ENCODE peak calls at places on chromosomes 16 and 17, in four cellular contexts. One of them, this sample, is unnamed.

GRCh38 chr16:85819711-85820110 is 20.2 kb downstream of the COX4I1 start:
- DNase-seq in A549: peak; percentile 17
- DNase-seq in prostate gland: no peak
- DNase-seq in transverse colon: no peak
- DNase-seq in this sample: no peak

GRCh38 chr16:73337371-73337770 is 289.4 kb upstream of the ZFHX3 start:
- DNase-seq in A549: no peak
- DNase-seq in prostate gland: no peak
- DNase-seq in transverse colon: no peak
- DNase-seq in this sample: no peak

GRCh38 chr16:64638804-64639203 is 483.1 kb downstream of the CDH11 start:
- DNase-seq in A549: no peak
- DNase-seq in prostate gland: no peak
- DNase-seq in transverse colon: no peak
- DNase-seq in this sample: no peak

GRCh38 chr17:68612228-68612922 is 11.2 kb upstream of the FAM20A start:
- DNase-seq in A549: no peak
- DNase-seq in prostate gland: no peak
- DNase-seq in transverse colon: no peak
- DNase-seq in this sample: no peak

GRCh38 chr17:18949566-18949965 is 2.4 kb upstream of the SLC5A10 start:
- DNase-seq in A549: no peak
- DNase-seq in prostate gland: no peak
- DNase-seq in transverse colon: no peak
- DNase-seq in this sample: no peak

GRCh38 chr17:8359769-8360168 is 16.7 kb downstream of the KRABD2 start:
- DNase-seq in A549: no peak
- DNase-seq in prostate gland: no peak
- DNase-seq in transverse colon: no peak
- DNase-seq in this sample: no peak

GRCh38 chr17:78650093-78650715 is 73.0 kb upstream of the DNAH17 start:
- DNase-seq in A549: peak; percentile 37
- DNase-seq in prostate gland: no peak
- DNase-seq in transverse colon: no peak
- DNase-seq in this sample: no peak

GRCh38 chr16:82105107-82105506 is 64.9 kb downstream of the MPHOSPH6 start:
- DNase-seq in A549: no peak
- DNase-seq in prostate gland: no peak
- DNase-seq in transverse colon: no peak
- DNase-seq in this sample: no peak

GRCh38 chr17:60586288-60586974 is 13.6 kb upstream of the PPM1D start:
- DNase-seq in A549: peak; percentile 51
- DNase-seq in prostate gland: no peak
- DNase-seq in transverse colon: no peak
- DNase-seq in this sample: no peak

GRCh38 chr17:50171371-50172071 is 5.7 kb downstream of the SGCA start:
- DNase-seq in A549: no peak
- DNase-seq in prostate gland: no peak
- DNase-seq in transverse colon: no peak
- DNase-seq in this sample: no peak

GRCh38 chr17:82356845-82357355 is 2.1 kb upstream of the TEX19 start:
- DNase-seq in A549: no peak
- DNase-seq in prostate gland: no peak
- DNase-seq in transverse colon: peak; percentile 67
- DNase-seq in this sample: no peak

GRCh38 chr17:21240375-21241055 is 12.7 kb downstream of the NATD1 start:
- DNase-seq in A549: no peak
- DNase-seq in prostate gland: no peak
- DNase-seq in transverse colon: no peak
- DNase-seq in this sample: no peak

GRCh38 chr17:35732806-35733136 is 1.3 kb downstream of the RASL10B start:
- DNase-seq in A549: no peak
- DNase-seq in prostate gland: no peak
- DNase-seq in transverse colon: no peak
- DNase-seq in this sample: no peak

GRCh38 chr17:17515921-17516295 is 19.7 kb upstream of the RASD1 start:
- DNase-seq in A549: no peak
- DNase-seq in prostate gland: no peak
- DNase-seq in transverse colon: no peak
- DNase-seq in this sample: no peak

GRCh38 chr16:57257455-57258070 is 12.5 kb downstream of the ARL2BP start:
- DNase-seq in A549: no peak
- DNase-seq in prostate gland: no peak
- DNase-seq in transverse colon: no peak
- DNase-seq in this sample: peak; percentile 54

GRCh38 chr17:27466376-27466747 is 10.1 kb downstream of the KSR1 start:
- DNase-seq in A549: no peak
- DNase-seq in prostate gland: no peak
- DNase-seq in transverse colon: no peak
- DNase-seq in this sample: no peak

DNA sequence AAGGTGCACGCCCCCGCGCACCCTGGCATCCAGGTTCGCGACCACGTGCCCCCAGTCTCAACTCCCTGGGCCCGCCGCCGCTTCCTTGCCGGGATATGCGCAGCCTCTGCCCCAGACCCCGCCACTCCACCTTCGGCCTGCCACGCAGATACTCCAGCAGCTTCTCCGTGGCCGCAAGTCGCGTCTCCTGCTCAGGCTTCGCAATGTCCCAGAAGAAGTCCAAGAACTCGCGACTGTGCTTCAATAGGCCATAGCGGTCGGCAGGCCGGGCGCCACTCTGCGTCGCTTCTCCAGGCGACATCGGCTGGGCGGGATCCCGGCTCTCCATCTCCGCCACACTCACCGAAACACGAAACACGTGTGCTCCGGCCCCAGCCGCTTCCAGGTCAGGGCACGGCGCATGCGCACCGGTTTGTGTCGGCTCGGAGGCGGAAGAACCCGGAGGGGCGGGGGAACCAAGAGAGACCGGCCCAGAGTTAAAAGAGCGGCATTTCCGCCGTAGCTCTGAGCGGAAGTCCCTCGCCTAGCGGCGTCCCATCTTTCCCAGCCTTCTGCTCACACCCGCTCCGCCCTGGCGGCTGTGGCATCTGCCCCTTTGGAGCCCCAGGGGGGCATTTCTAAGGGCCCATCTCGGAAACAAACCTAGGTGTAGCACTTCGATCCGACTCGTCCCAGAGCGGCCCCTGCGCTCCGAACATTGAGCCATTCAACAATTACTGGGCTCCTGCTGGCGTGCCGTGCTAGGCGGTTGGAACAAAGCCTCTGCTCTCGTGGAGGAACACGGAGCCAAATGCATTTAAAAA is at the start of gene MYBBP1A:
- DNase-seq in A549: peak; percentile 97
- DNase-seq in prostate gland: peak; percentile 94
- DNase-seq in transverse colon: peak; percentile 98
- DNase-seq in this sample: peak; percentile 98
- TF ChIP-seq POLR2A in A549: peak; percentile 91
- TF ChIP-seq POLR2A in prostate gland: peak; percentile 72
- TF ChIP-seq POLR2A in transverse colon: peak; percentile 68
- TF ChIP-seq POLR2A in this sample: peak; percentile 89

GRCh38 chr17:66545918-66546317 is 243.5 kb downstream of the PRKCA start:
- DNase-seq in A549: no peak
- DNase-seq in prostate gland: no peak
- DNase-seq in transverse colon: no peak
- DNase-seq in this sample: no peak

GRCh38 chr17:66542183-66542966 is 240.0 kb downstream of the PRKCA start:
- DNase-seq in A549: no peak
- DNase-seq in prostate gland: no peak
- DNase-seq in transverse colon: no peak
- DNase-seq in this sample: no peak

GRCh38 chr17:66541461-66542182 is 239.2 kb downstream of the PRKCA start:
- DNase-seq in A549: no peak
- DNase-seq in prostate gland: no peak
- DNase-seq in transverse colon: no peak
- DNase-seq in this sample: no peak

GRCh38 chr17:66542967-66543525 is 240.6 kb downstream of the PRKCA start:
- DNase-seq in A549: no peak
- DNase-seq in prostate gland: no peak
- DNase-seq in transverse colon: no peak
- DNase-seq in this sample: no peak

GRCh38 chr17:66543526-66543925 is 241.1 kb downstream of the PRKCA start:
- DNase-seq in A549: no peak
- DNase-seq in prostate gland: no peak
- DNase-seq in transverse colon: no peak
- DNase-seq in this sample: no peak
- H3K27ac ChIP-seq in A549: peak overlapping the region; percentile 67
- H3K27ac ChIP-seq in prostate gland: no peak overlapping the region
- H3K27ac ChIP-seq in transverse colon: no peak overlapping the region
- H3K27ac ChIP-seq in this sample: no peak overlapping the region

GRCh38 chr16:80500116-80500859 is 40.5 kb upstream of the DYNLRB2 start:
- DNase-seq in A549: no peak
- DNase-seq in prostate gland: no peak
- DNase-seq in transverse colon: no peak
- DNase-seq in this sample: no peak
- TF ChIP-seq CTCF in A549: no peak
- TF ChIP-seq CTCF in prostate gland: no peak
- TF ChIP-seq CTCF in transverse colon: no peak
- TF ChIP-seq CTCF in this sample: no peak

GRCh38 chr17:31488264-31488981 is 96.9 kb downstream of the RAB11FIP4 start:
- DNase-seq in A549: no peak
- DNase-seq in prostate gland: no peak
- DNase-seq in transverse colon: peak; percentile 50
- DNase-seq in this sample: peak; percentile 63
- TF ChIP-seq POLR2A in A549: no peak
- TF ChIP-seq POLR2A in prostate gland: no peak
- TF ChIP-seq POLR2A in transverse colon: peak; percentile 36
- TF ChIP-seq POLR2A in this sample: no peak

DNA sequence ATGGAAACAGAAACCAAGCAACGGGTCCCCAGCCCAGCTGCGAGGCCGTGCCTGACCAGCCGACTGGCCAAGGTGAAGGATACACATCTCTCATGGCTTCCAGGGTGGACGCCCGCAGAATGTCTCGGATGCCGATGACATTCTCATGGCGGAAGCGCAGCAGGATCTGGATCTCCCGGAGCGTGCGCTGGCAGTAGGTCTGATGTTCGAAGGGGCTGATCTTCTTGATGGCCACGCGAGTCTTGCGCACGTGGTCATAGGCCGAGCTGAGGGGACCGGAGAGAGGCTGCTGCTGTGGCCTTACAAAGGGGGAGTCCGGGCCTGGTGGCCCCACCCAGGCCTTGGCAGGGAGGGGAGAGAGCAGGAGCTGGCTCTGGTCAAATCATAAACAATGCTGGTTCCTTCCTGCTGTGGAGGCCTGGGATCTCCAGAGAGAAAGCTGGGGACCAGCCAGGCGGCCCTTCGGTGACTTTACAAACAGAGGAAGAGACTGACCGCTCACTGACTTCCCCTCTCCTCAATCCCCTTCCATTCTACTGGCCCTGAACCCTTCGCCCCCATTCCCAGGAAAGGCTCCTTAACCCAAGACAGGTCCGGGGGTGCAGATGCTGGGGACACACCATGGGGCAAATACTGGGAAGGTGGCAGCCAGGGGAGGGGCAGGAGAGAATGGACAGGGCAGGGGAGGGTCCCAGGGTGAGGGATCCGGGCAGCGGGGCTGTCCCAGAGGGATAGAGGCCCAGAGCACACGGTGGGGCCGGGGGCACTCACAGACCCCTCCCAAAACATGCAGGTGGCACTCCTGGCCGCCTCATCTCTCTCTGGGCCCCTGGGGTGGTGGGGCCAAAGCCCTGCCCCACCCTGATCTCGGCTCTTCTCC is 1.0 kb downstream of the MAPK3 start:
- DNase-seq in A549: no peak
- DNase-seq in prostate gland: no peak
- DNase-seq in transverse colon: peak; percentile 48
- DNase-seq in this sample: peak; percentile 55
- H3K27ac ChIP-seq in A549: peak overlapping the region; percentile 92
- H3K27ac ChIP-seq in prostate gland: peak overlapping the region; percentile 89
- H3K27ac ChIP-seq in transverse colon: peak overlapping the region; percentile 98
- H3K27ac ChIP-seq in this sample: peak overlapping the region; percentile 72

This sample was measured in right lobe of liver.